ENCODE peak calls at places on chromosomes 11 and 22, in eight cellular contexts. A is NCI-H345; M is fibroblast of pulmonary artery; G is stimulated activated CD4-positive, alpha-beta T cell treated with anti-CD3 and anti-CD28 coated beads, Interleukin-2, amount 100 ng/mL, for 24 hours; Y is A549; B is sciatic nerve; N is brain microvascular endothelial cell; V is AG10803. O is an unnamed sample.

GRCh38 chr11:118625976-118626375 is 18.6 kb downstream of the PHLDB1 start:
- DNase-seq in A (no peak), M (no peak), G (no peak), Y (no peak), B (no peak), N (no peak), V (no peak), O (no peak)

GRCh38 chr11:119335091-119335654 is 846 bp downstream of the RNF26 start:
- DNase-seq in A (no peak), M (no peak), G (no peak), Y (no peak), B (no peak), N (no peak), V (no peak), O (no peak)

GRCh38 chr11:84019576-84020194 is 733.5 kb upstream of the CCDC90B start:
- DNase-seq in A (no peak), M (peak; percentile 47), G (no peak), Y (no peak), B (no peak), N (peak; percentile 70), V (peak; percentile 65), O (no peak)

GRCh38 chr11:123560001-123560400 is 94.4 kb downstream of the SCN3B start:
- DNase-seq in A (peak; percentile 77), M (peak; percentile 72), G (no peak), Y (no peak), B (peak; percentile 66), N (peak; percentile 75), V (peak; percentile 93), O (no peak)

GRCh38 chr11:119470316-119471266 is 47.6 kb upstream of the THY1 start:
- DNase-seq in A (no peak), M (peak; percentile 83), G (no peak), Y (no peak), B (no peak), N (peak; percentile 64), V (peak; percentile 98), O (no peak)

GRCh38 chr11:83648610-83649467 is 362.7 kb upstream of the CCDC90B start:
- DNase-seq in A (no peak), M (no peak), G (no peak), Y (no peak), B (no peak), N (no peak), V (no peak), O (no peak)

GRCh38 chr11:37450613-37451012 is 852.6 kb upstream of the RAG2 start:
- DNase-seq in A (no peak), M (peak; percentile 13), G (no peak), Y (no peak), B (no peak), N (no peak), V (no peak), O (no peak)

GRCh38 chr11:123419720-123420466 is 10.2 kb upstream of the GRAMD1B start:
- DNase-seq in A (no peak), M (no peak), G (no peak), Y (no peak), B (no peak), N (no peak), V (no peak), O (peak; percentile 5)

GRCh38 chr11:120894207-120894989 is 129.5 kb upstream of the TBCEL start:
- DNase-seq in A (no peak), M (no peak), G (no peak), Y (no peak), B (no peak), N (no peak), V (no peak), O (no peak)

GRCh38 chr11:57792060-57792541 is 30.5 kb downstream of the CTNND1 start:
- DNase-seq in A (no peak), M (no peak), G (peak; percentile 76), Y (no peak), B (peak; percentile 73), N (peak; percentile 43), V (peak; percentile 29), O (no peak)

GRCh38 chr11:44269369-44270351 is 40.3 kb downstream of the ALX4 start:
- DNase-seq in A (no peak), M (peak; percentile 65), G (no peak), Y (no peak), B (peak; percentile 54), N (peak; percentile 80), V (peak; percentile 20), O (no peak)

GRCh38 chr11:69493931-69494821 is 12.7 kb downstream of the LINC01488 start:
- DNase-seq in A (no peak), M (no peak), G (no peak), Y (no peak), B (no peak), N (no peak), V (no peak), O (no peak)

GRCh38 chr11:1906623-1907423 is 12.7 kb upstream of the TNNT3 start:
- DNase-seq in A (no peak), M (no peak), G (no peak), Y (no peak), B (peak; percentile 59), N (no peak), V (no peak), O (no peak)

GRCh38 chr11:98194611-98195010 is 826.1 kb upstream of the CNTN5 start:
- DNase-seq in A (no peak), M (no peak), G (no peak), Y (no peak), B (no peak), N (peak; percentile 35), V (no peak), O (no peak)

GRCh38 chr11:86523738-86524602 is 148.4 kb downstream of the ME3 start:
- DNase-seq in A (no peak), M (peak; percentile 93), G (no peak), Y (peak; percentile 97), B (no peak), N (peak; percentile 99), V (peak; percentile 79), O (peak; percentile 92)

GRCh38 chr22:31229402-31230140 is 17.5 kb downstream of the LIMK2 start:
- DNase-seq in A (no peak), M (peak; percentile 58), G (no peak), Y (no peak), B (no peak), N (no peak), V (peak; percentile 55), O (no peak)

GRCh38 chr11:118290923-118291322 is 13.6 kb upstream of the CD3E start:
- DNase-seq in A (no peak), M (peak; percentile 45), G (peak; percentile 30), Y (peak; percentile 18), B (no peak), N (no peak), V (no peak), O (peak; percentile 81)

GRCh38 chr11:112852141-112852853 is 108.9 kb upstream of the NCAM1 start:
- DNase-seq in A (no peak), M (peak; percentile 16), G (no peak), Y (no peak), B (no peak), N (no peak), V (peak; percentile 13), O (no peak)

GRCh38 chr11:1060885-1061616 is 13.6 kb upstream of the MUC2 start:
- DNase-seq in A (no peak), M (peak; percentile 71), G (no peak), Y (peak; percentile 83), B (peak; percentile 48), N (peak; percentile 83), V (peak; percentile 82), O (peak; percentile 98)

GRCh38 chr11:45724145-45724544 is 58.7 kb upstream of the CHST1 start:
- DNase-seq in A (no peak), M (no peak), G (no peak), Y (no peak), B (no peak), N (no peak), V (no peak), O (no peak)

GRCh38 chr11:69567951-69568808 is 72.8 kb upstream of the CCND1 start:
- DNase-seq in A (no peak), M (peak; percentile 14), G (no peak), Y (no peak), B (no peak), N (no peak), V (peak; percentile 42), O (no peak)

GRCh38 chr11:134502153-134502550 is 90.1 kb upstream of the B3GAT1 start:
- DNase-seq in A (no peak), M (no peak), G (no peak), Y (no peak), B (peak; percentile 41), N (no peak), V (no peak), O (no peak)

O was measured in LoVo.